ENCODE peak calls at places on chromosomes 12 and 14, in five cellular contexts. One of them, this sample, is unnamed. For H3K4me1, the result is how much of the 10 kb centered on the place peaks cover.

GRCh38 chr12:43362910-43363694 is 188.9 kb downstream of the ADAMTS20 start:
- DNase-seq in upper lobe of right lung: no peak
- DNase-seq in endothelial cell of umbilical vein: no peak
- DNase-seq in transverse colon: no peak
- DNase-seq in fibroblast of lung: peak
- DNase-seq in this sample: no peak

GRCh38 chr12:15701212-15701611 is 88.0 kb downstream of the EPS8 start:
- DNase-seq in transverse colon: no peak
- DNase-seq in fibroblast of lung: peak
- DNase-seq in endothelial cell of umbilical vein: peak
- DNase-seq in upper lobe of right lung: no peak
- DNase-seq in this sample: no peak

GRCh38 chr12:116317139-116317538 is 39.6 kb upstream of the MED13L start:
- DNase-seq in endothelial cell of umbilical vein: no peak
- DNase-seq in fibroblast of lung: no peak
- DNase-seq in transverse colon: no peak
- DNase-seq in upper lobe of right lung: no peak
- DNase-seq in this sample: no peak

GRCh38 chr12:111467862-111468245 is 62.1 kb downstream of the SH2B3 start:
- DNase-seq in transverse colon: no peak
- DNase-seq in endothelial cell of umbilical vein: peak
- DNase-seq in upper lobe of right lung: no peak
- DNase-seq in fibroblast of lung: peak
- DNase-seq in this sample: no peak

GRCh38 chr12:11731042-11731357 is 81.5 kb downstream of the ETV6 start:
- DNase-seq in transverse colon: no peak
- DNase-seq in upper lobe of right lung: no peak
- DNase-seq in fibroblast of lung: no peak
- DNase-seq in endothelial cell of umbilical vein: no peak
- DNase-seq in this sample: no peak

GRCh38 chr14:104353221-104353920 is 215.0 kb downstream of the KIF26A start:
- DNase-seq in endothelial cell of umbilical vein: no peak
- DNase-seq in fibroblast of lung: no peak
- DNase-seq in transverse colon: peak
- DNase-seq in upper lobe of right lung: no peak
- DNase-seq in this sample: no peak

GRCh38 chr12:102957339-102958050 is at the start of gene ASCL1:
- DNase-seq in transverse colon: no peak
- DNase-seq in upper lobe of right lung: no peak
- DNase-seq in endothelial cell of umbilical vein: peak
- DNase-seq in fibroblast of lung: peak
- DNase-seq in this sample: no peak

GRCh38 chr14:90700928-90701776 is 115.1 kb downstream of the TTC7B start:
- DNase-seq in upper lobe of right lung: no peak
- DNase-seq in endothelial cell of umbilical vein: peak
- DNase-seq in transverse colon: no peak
- DNase-seq in fibroblast of lung: no peak
- DNase-seq in this sample: no peak

GRCh38 chr14:64636208-64636979 is 67.8 kb upstream of the PLEKHG3 start:
- DNase-seq in transverse colon: peak
- DNase-seq in endothelial cell of umbilical vein: peak
- DNase-seq in upper lobe of right lung: peak
- DNase-seq in fibroblast of lung: peak
- DNase-seq in this sample: peak

GRCh38 chr14:21719841-21720240 is 46.2 kb upstream of the OR4E1 start:
- DNase-seq in upper lobe of right lung: no peak
- DNase-seq in fibroblast of lung: no peak
- DNase-seq in endothelial cell of umbilical vein: no peak
- DNase-seq in transverse colon: no peak
- DNase-seq in this sample: no peak

GRCh38 chr14:69600304-69600891 is 11.0 kb upstream of the SUSD6 start:
- DNase-seq in transverse colon: no peak
- DNase-seq in fibroblast of lung: no peak
- DNase-seq in upper lobe of right lung: no peak
- DNase-seq in endothelial cell of umbilical vein: no peak
- DNase-seq in this sample: no peak

GRCh38 chr12:16189849-16190248 is 87.6 kb downstream of the SLC15A5 start:
- DNase-seq in fibroblast of lung: peak
- DNase-seq in transverse colon: no peak
- DNase-seq in endothelial cell of umbilical vein: peak
- DNase-seq in upper lobe of right lung: no peak
- DNase-seq in this sample: no peak

GRCh38 chr14:24367506-24368214 is at the start of gene NFATC4:
- DNase-seq in endothelial cell of umbilical vein: peak
- DNase-seq in fibroblast of lung: peak
- DNase-seq in transverse colon: peak
- DNase-seq in upper lobe of right lung: no peak
- DNase-seq in this sample: peak

GRCh38 chr12:88202500-88202899 is 60.4 kb downstream of the TMTC3 start:
- DNase-seq in upper lobe of right lung: no peak
- DNase-seq in fibroblast of lung: peak
- DNase-seq in transverse colon: no peak
- DNase-seq in endothelial cell of umbilical vein: no peak
- DNase-seq in this sample: no peak

GRCh38 chr12:22792198-22792597 is 167.2 kb downstream of the ETNK1 start:
- DNase-seq in fibroblast of lung: no peak
- DNase-seq in upper lobe of right lung: no peak
- DNase-seq in transverse colon: no peak
- DNase-seq in endothelial cell of umbilical vein: no peak
- DNase-seq in this sample: no peak

GRCh38 chr12:68378859-68379628 is 46.9 kb upstream of the MDM1 start:
- DNase-seq in fibroblast of lung: no peak
- DNase-seq in upper lobe of right lung: no peak
- DNase-seq in transverse colon: peak
- DNase-seq in endothelial cell of umbilical vein: no peak
- DNase-seq in this sample: peak

GRCh38 chr14:74524813-74525135 is 31.2 kb downstream of the ISCA2 start:
- DNase-seq in endothelial cell of umbilical vein: no peak
- DNase-seq in transverse colon: no peak
- DNase-seq in fibroblast of lung: no peak
- DNase-seq in upper lobe of right lung: no peak
- DNase-seq in this sample: no peak

GRCh38 chr12:120117961-120118709 is 1.6 kb upstream of the RAB35 start:
- DNase-seq in transverse colon: no peak
- DNase-seq in endothelial cell of umbilical vein: peak
- DNase-seq in upper lobe of right lung: no peak
- DNase-seq in fibroblast of lung: peak
- DNase-seq in this sample: no peak

DNA sequence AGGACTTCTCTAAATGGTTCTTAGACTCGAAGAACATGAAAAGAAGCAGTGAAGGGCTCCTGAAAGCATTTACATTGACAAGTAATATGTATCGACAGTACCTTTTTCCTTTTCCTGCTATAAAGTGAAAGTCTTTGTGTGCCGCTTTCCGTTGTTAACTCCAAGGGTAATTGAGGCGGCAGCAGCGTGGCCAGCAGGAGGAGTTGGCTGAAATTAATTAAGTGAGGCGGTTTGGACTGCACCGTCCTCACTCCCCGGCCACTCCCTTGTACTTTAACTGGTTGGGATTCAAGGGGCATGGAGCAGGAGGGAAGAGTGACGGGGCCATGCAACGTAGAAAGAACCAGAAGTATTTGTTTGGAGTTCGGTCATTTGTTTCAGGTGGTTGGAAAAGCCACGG is 34.3 kb upstream of the OTX2 start:
- DNase-seq in transverse colon: no peak
- DNase-seq in fibroblast of lung: no peak
- DNase-seq in endothelial cell of umbilical vein: peak
- DNase-seq in upper lobe of right lung: no peak
- DNase-seq in this sample: no peak
- TF ChIP-seq CTCF in transverse colon: no peak
- TF ChIP-seq CTCF in fibroblast of lung: no peak
- TF ChIP-seq CTCF in endothelial cell of umbilical vein: no peak
- TF ChIP-seq CTCF in upper lobe of right lung: no peak
- TF ChIP-seq CTCF in this sample: no peak

DNA sequence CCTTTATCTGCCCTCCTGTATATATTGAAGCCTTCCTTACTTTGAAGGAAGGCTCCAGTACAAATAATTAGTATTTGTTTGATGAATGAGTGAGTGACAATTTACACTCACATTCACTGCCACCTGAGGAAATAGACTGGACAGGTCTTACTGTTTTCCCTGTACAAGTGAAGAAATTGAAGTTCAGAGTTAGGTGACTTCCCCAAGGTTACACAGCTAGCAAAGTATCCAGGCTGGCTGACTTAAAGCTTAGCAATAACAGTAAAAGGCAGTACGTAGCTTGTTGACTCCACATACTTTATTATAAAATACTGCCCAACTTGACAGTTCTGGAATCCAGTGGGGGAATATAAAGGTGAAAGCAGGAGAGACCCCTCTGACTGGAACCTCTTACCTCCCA is 2.6 kb upstream of the KRT18 start:
- DNase-seq in transverse colon: no peak
- DNase-seq in fibroblast of lung: no peak
- DNase-seq in endothelial cell of umbilical vein: peak
- DNase-seq in upper lobe of right lung: no peak
- DNase-seq in this sample: no peak
- H3K4me1 ChIP-seq in transverse colon: under half
- H3K4me1 ChIP-seq in fibroblast of lung: under half
- H3K4me1 ChIP-seq in endothelial cell of umbilical vein: under half
- H3K4me1 ChIP-seq in upper lobe of right lung: under half
- H3K4me1 ChIP-seq in this sample: under half

GRCh38 chr14:20711275-20712069 is 22.9 kb downstream of the ANG start:
- DNase-seq in fibroblast of lung: no peak
- DNase-seq in endothelial cell of umbilical vein: peak
- DNase-seq in transverse colon: no peak
- DNase-seq in upper lobe of right lung: no peak
- DNase-seq in this sample: no peak

GRCh38 chr14:20707622-20708021 is 19.1 kb downstream of the ANG start:
- DNase-seq in transverse colon: no peak
- DNase-seq in fibroblast of lung: peak
- DNase-seq in upper lobe of right lung: no peak
- DNase-seq in endothelial cell of umbilical vein: peak
- DNase-seq in this sample: no peak

DNA sequence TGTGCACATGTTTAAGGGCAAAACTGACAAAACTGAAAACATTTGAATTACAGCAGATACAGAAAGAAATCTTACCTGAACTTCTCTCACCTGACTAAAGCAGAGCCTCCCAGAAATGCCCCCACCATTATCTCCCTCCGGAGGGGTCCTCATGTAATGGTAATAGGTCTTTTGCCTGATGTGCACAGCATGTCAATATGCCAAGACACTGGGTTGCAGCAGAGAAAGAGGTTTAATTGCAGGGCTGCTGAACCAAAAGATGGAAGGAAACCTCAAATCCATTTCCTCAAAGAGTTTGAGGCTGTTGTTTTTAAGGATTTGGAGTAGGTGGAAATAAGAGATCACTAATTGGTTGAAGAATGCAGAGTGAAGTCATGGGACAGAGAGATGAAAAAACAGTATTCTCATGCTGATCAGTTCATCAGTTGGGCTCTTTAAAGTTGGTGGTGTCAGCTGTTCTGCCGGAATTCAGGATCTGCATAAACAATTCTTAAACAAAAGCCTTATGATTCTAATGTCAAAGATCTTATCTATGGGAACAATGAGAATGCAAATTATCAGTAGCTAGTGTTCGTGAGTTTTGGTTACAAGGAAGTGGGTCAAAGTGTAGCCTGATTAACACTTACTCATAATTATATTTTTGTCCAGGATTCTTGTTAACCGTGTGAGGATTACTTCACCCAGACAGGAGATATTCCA is 18.2 kb downstream of the ANG start:
- DNase-seq in fibroblast of lung: peak
- DNase-seq in transverse colon: no peak
- DNase-seq in upper lobe of right lung: no peak
- DNase-seq in endothelial cell of umbilical vein: peak
- DNase-seq in this sample: no peak
- H3K4me3 ChIP-seq in fibroblast of lung: no peak
- H3K4me3 ChIP-seq in transverse colon: no peak
- H3K4me3 ChIP-seq in upper lobe of right lung: no peak
- H3K4me3 ChIP-seq in endothelial cell of umbilical vein: no peak
- H3K4me3 ChIP-seq in this sample: no peak

GRCh38 chr12:19144985-19145384 is 15.5 kb downstream of the PLEKHA5 start:
- DNase-seq in endothelial cell of umbilical vein: no peak
- DNase-seq in fibroblast of lung: no peak
- DNase-seq in upper lobe of right lung: no peak
- DNase-seq in transverse colon: no peak
- DNase-seq in this sample: no peak
- TF ChIP-seq CTCF in endothelial cell of umbilical vein: no peak
- TF ChIP-seq CTCF in fibroblast of lung: no peak
- TF ChIP-seq CTCF in upper lobe of right lung: no peak
- TF ChIP-seq CTCF in transverse colon: no peak
- TF ChIP-seq CTCF in this sample: no peak

GRCh38 chr12:124456652-124457152 is 110.7 kb downstream of the NCOR2 start:
- DNase-seq in upper lobe of right lung: no peak
- DNase-seq in fibroblast of lung: no peak
- DNase-seq in transverse colon: peak
- DNase-seq in endothelial cell of umbilical vein: no peak
- DNase-seq in this sample: peak
- H3K4me1 ChIP-seq in upper lobe of right lung: half or more
- H3K4me1 ChIP-seq in fibroblast of lung: under half
- H3K4me1 ChIP-seq in transverse colon: under half
- H3K4me1 ChIP-seq in endothelial cell of umbilical vein: under half
- H3K4me1 ChIP-seq in this sample: under half

DNA sequence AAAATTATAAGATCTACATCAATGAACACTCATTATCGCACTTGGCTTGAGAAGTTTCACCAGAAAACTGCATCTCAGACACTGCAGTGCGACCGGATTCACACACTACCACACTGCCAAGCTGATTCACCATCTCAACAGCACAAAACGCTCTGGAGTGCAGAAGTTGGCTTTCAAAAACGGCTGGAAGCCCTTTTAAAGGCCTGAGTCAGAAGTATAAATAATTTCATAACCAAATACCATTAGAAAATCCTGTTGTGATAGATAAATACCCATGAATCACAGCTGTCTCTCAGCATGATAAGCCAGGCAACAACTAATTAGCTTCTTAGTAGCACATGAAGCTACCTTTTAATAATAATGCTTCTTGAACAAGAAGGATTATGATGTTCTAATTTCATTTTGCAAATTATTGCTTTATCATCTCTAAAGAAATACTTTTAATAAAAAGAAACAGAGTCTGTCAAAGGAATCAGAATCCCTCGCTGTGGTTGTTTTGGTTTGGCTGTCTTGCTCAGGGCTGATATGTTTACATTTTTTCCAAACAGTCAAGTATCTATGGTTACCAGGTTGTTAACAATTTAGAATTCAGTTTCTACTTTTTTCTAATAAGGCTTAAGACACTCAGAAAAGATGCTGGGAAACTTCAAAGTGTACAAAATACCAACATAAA is 51.2 kb downstream of the SLC2A13 start:
- DNase-seq in upper lobe of right lung: no peak
- DNase-seq in endothelial cell of umbilical vein: no peak
- DNase-seq in fibroblast of lung: peak
- DNase-seq in transverse colon: peak
- DNase-seq in this sample: peak
- H3K4me3 ChIP-seq in upper lobe of right lung: no peak
- H3K4me3 ChIP-seq in endothelial cell of umbilical vein: no peak
- H3K4me3 ChIP-seq in fibroblast of lung: no peak
- H3K4me3 ChIP-seq in transverse colon: no peak
- H3K4me3 ChIP-seq in this sample: no peak

DNA sequence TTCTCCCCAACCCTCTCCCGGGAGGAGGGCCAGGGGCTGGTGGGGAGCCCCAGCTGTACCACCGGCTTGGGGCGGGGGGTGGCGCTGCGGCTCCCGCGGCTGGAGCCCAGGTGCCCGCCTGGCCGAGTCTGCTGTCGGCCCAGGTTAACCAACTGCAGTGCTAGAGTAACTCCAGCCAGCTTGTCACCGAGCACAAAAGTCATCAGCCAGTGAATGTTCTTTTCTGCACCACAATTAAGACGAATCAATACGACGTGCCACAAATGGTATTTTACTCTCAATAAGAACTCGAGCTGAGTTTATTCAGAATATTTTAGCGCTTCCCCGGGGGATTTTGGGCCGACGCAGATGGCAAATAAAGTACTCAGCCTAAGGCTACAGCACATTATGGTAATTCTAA is 83.3 kb downstream of the BCL11B start:
- DNase-seq in endothelial cell of umbilical vein: no peak
- DNase-seq in fibroblast of lung: no peak
- DNase-seq in upper lobe of right lung: no peak
- DNase-seq in transverse colon: no peak
- DNase-seq in this sample: no peak
- TF ChIP-seq CTCF in endothelial cell of umbilical vein: no peak
- TF ChIP-seq CTCF in fibroblast of lung: no peak
- TF ChIP-seq CTCF in upper lobe of right lung: no peak
- TF ChIP-seq CTCF in transverse colon: no peak
- TF ChIP-seq CTCF in this sample: no peak

This sample was measured in mucosa of descending colon.